ENCODE peak calls at places on chromosomes 3 and 15, in four cellular contexts. S, A, J and O are unnamed samples.

GRCh38 chr3:99866167-99866810 is 48.6 kb downstream of the CMSS1 start:
- DNase-seq in S (no peak), A (no peak), J (no peak), O (no peak)

GRCh38 chr3:108222813-108223307 is 636 bp upstream of the IFT57 start:
- DNase-seq in S (no peak), A (no peak), J (no peak), O (no peak)

GRCh38 chr15:60358935-60359672 is 38.7 kb downstream of the ANXA2 start:
- DNase-seq in S (no peak), A (no peak), J (no peak), O (no peak)

GRCh38 chr3:157156844-157157635 is 2.9 kb downstream of the CCNL1 start:
- DNase-seq in S (no peak), A (no peak), J (no peak), O (no peak)

GRCh38 chr15:74200394-74200793 is 2.2 kb downstream of the STRA6 start:
- DNase-seq in S (no peak), A (no peak), J (no peak), O (no peak)

GRCh38 chr3:192133271-192133670 is 594.1 kb downstream of the FGF12 start:
- DNase-seq in S (no peak), A (no peak), J (no peak), O (no peak)

GRCh38 chr15:70376929-70377691 is 279.4 kb upstream of the TLE3 start:
- DNase-seq in S (peak), A (peak), J (peak), O (peak)

GRCh38 chr3:17195856-17196604 is 311.3 kb downstream of the PLCL2 start:
- DNase-seq in S (no peak), A (no peak), J (no peak), O (no peak)

GRCh38 chr15:73389971-73390544 is 21.3 kb upstream of the HCN4 start:
- DNase-seq in S (no peak), A (no peak), J (no peak), O (no peak)

GRCh38 chr3:139559541-139559940 is 20.0 kb upstream of the RBP1 start:
- DNase-seq in S (peak), A (no peak), J (no peak), O (no peak)

GRCh38 chr15:80710635-80711553 is 15.8 kb downstream of the ABHD17C start:
- DNase-seq in S (no peak), A (no peak), J (no peak), O (no peak)

GRCh38 chr3:47645551-47645950 is 66.9 kb upstream of the CSPG5 start:
- DNase-seq in S (no peak), A (no peak), J (no peak), O (no peak)

GRCh38 chr15:75721462-75721922 is 8.8 kb upstream of the CSPG4 start:
- DNase-seq in S (no peak), A (no peak), J (no peak), O (no peak)

GRCh38 chr15:92521624-92522008 is 127.9 kb downstream of the ST8SIA2 start:
- DNase-seq in S (no peak), A (peak), J (peak), O (peak)

GRCh38 chr3:181369637-181370036 is 342.1 kb upstream of the SOX2 start:
- DNase-seq in S (no peak), A (no peak), J (no peak), O (no peak)

GRCh38 chr15:59814409-59814808 is 125.3 kb upstream of the BNIP2 start:
- DNase-seq in S (peak), A (no peak), J (no peak), O (no peak)

GRCh38 chr15:77251662-77252061 is 168.2 kb downstream of the PEAK1 start:
- DNase-seq in S (no peak), A (no peak), J (no peak), O (no peak)

GRCh38 chr15:52680041-52680391 is 828 bp upstream of the ATOSA start:
- DNase-seq in S (no peak), A (no peak), J (no peak), O (no peak)

GRCh38 chr15:52680756-52681155 is 1.6 kb upstream of the ATOSA start:
- DNase-seq in S (no peak), A (no peak), J (no peak), O (no peak)

GRCh38 chr15:52678036-52678467 is 1.1 kb downstream of the ATOSA start:
- DNase-seq in S (peak), A (peak), J (peak), O (peak)

GRCh38 chr15:52678468-52679231 is 538 bp downstream of the ATOSA start:
- DNase-seq in S (no peak), A (peak), J (peak), O (peak)

GRCh38 chr15:52679232-52680040 is at the start of gene ATOSA:
- DNase-seq in S (peak), A (peak), J (peak), O (peak)
- TF ChIP-seq POLR2A in S (no peak), A (peak), J (peak), O (peak)

GRCh38 chr3:159922861-159923312 is 65.7 kb upstream of the IL12A start:
- DNase-seq in S (peak), A (no peak), J (no peak), O (no peak)
- TF ChIP-seq POLR2A in S (no peak), A (no peak), J (no peak), O (no peak)

DNA sequence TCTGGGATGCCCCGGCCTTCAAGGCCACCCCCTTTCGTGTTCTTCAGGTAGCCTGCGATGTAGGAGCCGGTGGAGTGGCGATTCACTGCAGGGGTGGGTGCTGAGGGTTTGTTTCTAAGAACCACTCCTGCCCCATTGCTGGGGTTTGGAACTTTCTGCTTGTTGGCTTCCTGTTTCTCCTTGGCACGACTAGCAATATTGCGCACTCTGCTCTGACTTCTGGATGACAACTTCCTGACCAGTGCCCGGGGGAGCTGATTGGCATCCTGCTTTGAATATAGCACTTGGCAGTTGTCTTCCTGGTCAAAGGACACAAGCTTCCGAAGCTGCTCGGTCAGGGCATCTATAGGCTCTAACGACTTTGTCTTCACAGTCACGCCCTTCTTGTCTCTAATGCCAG is 187.6 kb upstream of the STRIT1 start:
- DNase-seq in S (no peak), A (no peak), J (no peak), O (no peak)
- TF ChIP-seq POLR2A in S (no peak), A (no peak), J (no peak), O (no peak)

DNA sequence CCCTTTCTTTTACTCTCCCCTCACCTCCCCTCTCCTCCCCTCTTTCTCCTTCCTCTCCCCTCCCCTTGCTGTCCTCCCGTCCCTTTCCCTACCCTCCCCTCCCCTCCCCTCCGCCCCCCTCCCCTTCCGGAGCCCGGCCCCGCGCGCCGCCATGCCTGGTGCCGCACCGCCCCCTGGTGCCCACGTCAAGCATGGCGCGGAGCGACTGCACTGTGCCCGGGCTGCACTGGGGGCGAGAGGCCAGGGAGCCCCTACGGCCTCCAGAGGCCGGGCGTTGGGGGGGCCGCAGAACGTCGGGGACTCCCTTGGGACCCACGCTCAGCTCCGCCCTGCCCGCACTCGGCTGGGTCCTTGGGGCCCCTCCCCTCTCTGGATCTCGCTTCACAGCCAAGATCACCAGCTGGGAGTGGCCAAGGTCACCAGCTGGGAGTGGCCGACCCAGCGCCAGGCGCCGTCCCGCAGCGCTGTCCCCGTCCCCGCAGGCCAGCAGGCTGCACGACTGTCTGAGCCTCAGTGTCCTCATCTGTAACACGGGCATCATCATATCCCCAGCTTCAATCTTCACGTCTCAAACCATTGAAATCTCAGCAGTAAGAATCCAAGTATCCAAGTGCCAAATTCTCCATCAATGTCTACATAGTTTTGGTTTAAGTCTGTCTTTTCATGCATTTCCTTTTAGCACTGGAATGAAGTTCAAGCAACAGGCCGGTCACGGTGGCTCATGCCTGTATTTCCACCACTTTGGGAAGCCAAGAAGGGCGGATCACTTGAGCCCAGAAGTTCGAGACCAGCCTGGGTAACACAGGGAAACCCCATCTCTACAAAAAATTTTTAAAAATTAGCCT is 42.5 kb downstream of the TPRA1 start:
- DNase-seq in S (no peak), A (peak), J (peak), O (peak)
- TF ChIP-seq POLR2A in S (no peak), A (no peak), J (no peak), O (no peak)

GRCh38 chr3:143972155-143972494 is 502 bp downstream of the DIPK2A start:
- DNase-seq in S (no peak), A (no peak), J (no peak), O (no peak)
- TF ChIP-seq POLR2A in S (no peak), A (no peak), J (no peak), O (no peak)

GRCh38 chr3:146218880-146219866 is 31.7 kb downstream of the PLSCR4 start:
- DNase-seq in S (no peak), A (no peak), J (peak), O (peak)
- TF ChIP-seq POLR2A in S (no peak), A (no peak), J (no peak), O (no peak)

DNA sequence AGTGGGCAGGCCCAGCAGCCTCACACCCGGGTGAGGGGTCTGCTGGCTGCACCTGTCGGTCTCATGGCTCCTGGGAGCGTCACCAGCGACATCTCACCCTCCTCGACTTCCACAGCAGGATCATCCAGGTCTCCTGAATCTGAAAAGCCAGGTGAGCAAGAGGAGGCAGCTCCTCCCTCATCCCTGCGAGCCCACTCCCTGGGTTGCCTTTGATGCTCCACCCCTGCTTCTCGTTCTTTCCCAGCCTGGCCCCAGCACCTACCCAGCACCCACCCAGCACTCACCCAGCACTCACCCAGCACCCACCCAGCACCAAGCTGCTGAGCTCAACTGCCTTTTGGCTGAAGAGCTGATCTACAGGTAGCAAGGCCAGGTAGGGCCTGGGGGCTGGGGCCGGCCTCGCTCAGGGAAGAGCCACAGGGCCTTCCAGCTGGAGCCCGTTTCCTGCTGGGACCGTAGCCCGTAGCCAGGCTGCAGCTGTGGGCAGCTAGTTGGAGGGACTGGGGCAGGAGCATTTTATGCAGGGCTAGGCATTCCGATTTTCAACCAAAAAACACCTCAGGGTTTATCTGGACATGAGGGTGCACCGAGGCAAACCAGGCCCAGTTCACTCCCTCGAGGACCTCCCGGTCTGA is at the start of gene H1-8:
- DNase-seq in S (no peak), A (no peak), J (no peak), O (no peak)
- TF ChIP-seq POLR2A in S (no peak), A (no peak), J (no peak), O (no peak)

DNA sequence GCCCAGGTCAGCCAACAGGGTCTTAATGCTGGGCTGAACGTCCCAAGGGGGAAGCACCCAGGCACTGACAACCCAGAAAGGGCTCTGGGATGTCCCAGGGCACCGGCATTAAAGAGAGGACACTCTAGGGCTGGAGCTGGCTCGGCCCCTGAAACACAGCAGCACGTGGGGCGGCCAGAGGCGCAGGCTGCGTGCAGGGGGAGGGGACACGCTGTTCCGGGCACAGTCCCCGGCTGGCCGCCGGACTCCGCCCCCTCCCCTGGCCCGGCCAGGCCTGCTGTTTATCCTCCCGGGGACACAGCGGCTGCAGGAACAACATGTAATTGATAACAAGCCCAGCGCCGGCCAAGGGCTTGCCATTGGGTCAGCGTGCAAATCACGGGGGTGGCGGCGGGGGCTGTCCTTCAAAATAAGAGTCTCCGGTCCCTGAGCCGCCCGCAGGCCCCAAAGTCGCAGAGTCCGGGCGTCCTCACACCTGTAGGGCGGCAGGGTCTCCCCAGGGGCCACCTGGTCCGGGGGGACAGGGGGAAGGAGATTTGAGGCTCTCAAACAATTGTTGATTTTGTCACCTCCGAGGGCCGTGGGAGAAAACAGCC is 1.3 kb downstream of the KLF15 start:
- DNase-seq in S (peak), A (peak), J (peak), O (peak)
- TF ChIP-seq POLR2A in S (peak), A (peak), J (peak), O (peak)